ENCODE peak calls at places on chromosomes 11 and 22, in seven cellular contexts. C is HCT116, E is HepG2, L is K562, Y is H1, J is SK-N-SH, P is GM12878. A is an unnamed sample.

GRCh38 chr11:13782395-13783080 is 114.1 kb downstream of the FAR1 start:
- DNase-seq in E (no peak), P (no peak), Y (no peak), J (no peak), L (no peak), C (no peak), A (no peak)

GRCh38 chr11:71139516-71140205 is 112.7 kb downstream of the SHANK2 start:
- DNase-seq in C (no peak), E (peak), J (no peak), Y (no peak), P (no peak), L (no peak), A (peak)

GRCh38 chr11:11961399-11962028 is 46.9 kb downstream of the DKK3 start:
- DNase-seq in Y (no peak), J (no peak), P (no peak), C (no peak), L (no peak), E (no peak), A (no peak)

GRCh38 chr11:77198440-77198849 is 70.4 kb downstream of the MYO7A start:
- DNase-seq in J (peak), C (peak), Y (peak), E (peak), L (peak), P (no peak), A (peak)

GRCh38 chr11:110169738-110170137 is 76.5 kb downstream of the ZC3H12C start:
- DNase-seq in J (no peak), L (no peak), C (no peak), E (no peak), P (no peak), Y (no peak), A (no peak)

GRCh38 chr11:69911310-69912160 is 92.3 kb upstream of the FGF3 start:
- DNase-seq in E (no peak), C (no peak), J (no peak), Y (no peak), L (no peak), P (no peak), A (no peak)

GRCh38 chr22:20034143-20034542 is 13.2 kb downstream of the TANGO2 start:
- DNase-seq in E (no peak), J (no peak), Y (no peak), C (no peak), L (no peak), P (peak), A (no peak)

GRCh38 chr11:19173004-19173689 is 28.6 kb downstream of the CSRP3 start:
- DNase-seq in L (no peak), Y (no peak), C (no peak), J (no peak), E (no peak), P (no peak), A (no peak)

GRCh38 chr11:727281-727701 is 20.0 kb upstream of the TALDO1 start:
- DNase-seq in P (no peak), Y (no peak), L (no peak), C (no peak), J (peak), E (no peak), A (no peak)

GRCh38 chr22:37563153-37564081 is 3.1 kb downstream of the CDC42EP1 start:
- DNase-seq in P (no peak), Y (no peak), J (no peak), C (peak), E (peak), L (no peak), A (peak)

GRCh38 chr11:86489442-86489841 is 114.8 kb downstream of the CCDC81 start:
- DNase-seq in C (no peak), Y (no peak), E (no peak), L (no peak), J (no peak), P (no peak), A (no peak)

GRCh38 chr11:2468363-2469240 is 23.8 kb downstream of the KCNQ1 start:
- DNase-seq in C (no peak), J (no peak), Y (no peak), P (no peak), E (no peak), L (peak), A (no peak)

DNA sequence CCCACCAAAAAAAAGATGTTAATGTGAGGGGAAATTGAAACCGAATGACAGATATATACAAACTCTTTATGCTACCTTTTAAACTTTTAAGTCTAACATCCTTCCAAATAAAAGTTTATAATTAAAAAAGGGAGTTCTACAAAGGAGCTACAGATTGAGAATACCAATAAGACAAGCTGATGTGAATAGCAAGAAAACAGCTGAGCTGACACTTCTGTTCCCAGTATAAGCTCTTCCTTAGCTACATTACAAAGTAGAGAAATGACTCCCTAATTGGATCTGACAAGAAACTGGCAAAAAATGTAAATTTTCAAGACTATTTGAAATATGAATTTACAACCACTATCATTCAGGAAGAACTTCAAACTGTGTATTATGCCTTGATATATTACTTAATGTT is 294.6 kb upstream of the SYN3 start:
- DNase-seq in Y (no peak), C (no peak), J (no peak), P (no peak), L (no peak), E (no peak), A (no peak)
- TF ChIP-seq JUND in Y (no peak), C (no peak), J (no peak), P (no peak), L (no peak), E (no peak), A (no peak)

GRCh38 chr22:25495286-25495685 is 69.2 kb upstream of the GRK3 start:
- DNase-seq in E (no peak), L (no peak), J (no peak), P (no peak), C (no peak), Y (no peak), A (no peak)

GRCh38 chr22:25496396-25497064 is 67.9 kb upstream of the GRK3 start:
- DNase-seq in P (no peak), E (no peak), J (no peak), Y (no peak), L (no peak), C (no peak), A (no peak)

GRCh38 chr22:25494774-25495173 is 69.7 kb upstream of the GRK3 start:
- DNase-seq in Y (no peak), P (peak), J (no peak), C (no peak), L (no peak), E (no peak), A (no peak)

GRCh38 chr22:25493794-25494193 is 70.7 kb upstream of the GRK3 start:
- DNase-seq in C (no peak), E (no peak), Y (no peak), L (no peak), P (no peak), J (no peak), A (no peak)

DNA sequence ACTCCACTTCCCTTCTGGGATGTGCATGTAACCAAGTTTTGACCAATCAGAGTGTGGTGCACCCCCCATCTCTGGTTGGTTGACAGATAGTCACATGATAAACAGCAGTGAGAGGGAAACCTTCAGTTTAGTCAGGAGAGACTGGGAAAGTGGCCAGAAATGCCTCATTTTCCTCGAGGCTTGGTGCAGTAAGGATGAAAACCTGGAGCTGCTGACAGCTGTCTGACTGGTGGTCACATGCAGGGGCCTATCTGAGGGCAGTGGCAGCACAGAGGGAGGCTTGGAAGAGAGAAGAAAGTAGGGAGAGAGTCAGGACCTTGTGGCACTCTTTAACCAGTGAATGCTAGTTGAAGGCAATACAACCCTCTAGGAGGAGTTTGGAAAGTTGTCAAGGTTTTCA is 67.2 kb upstream of the GRK3 start:
- DNase-seq in C (no peak), E (no peak), J (no peak), Y (no peak), P (no peak), L (no peak), A (no peak)
- TF ChIP-seq JUND in C (no peak), E (no peak), J (no peak), Y (no peak), P (no peak), L (no peak), A (no peak)

DNA sequence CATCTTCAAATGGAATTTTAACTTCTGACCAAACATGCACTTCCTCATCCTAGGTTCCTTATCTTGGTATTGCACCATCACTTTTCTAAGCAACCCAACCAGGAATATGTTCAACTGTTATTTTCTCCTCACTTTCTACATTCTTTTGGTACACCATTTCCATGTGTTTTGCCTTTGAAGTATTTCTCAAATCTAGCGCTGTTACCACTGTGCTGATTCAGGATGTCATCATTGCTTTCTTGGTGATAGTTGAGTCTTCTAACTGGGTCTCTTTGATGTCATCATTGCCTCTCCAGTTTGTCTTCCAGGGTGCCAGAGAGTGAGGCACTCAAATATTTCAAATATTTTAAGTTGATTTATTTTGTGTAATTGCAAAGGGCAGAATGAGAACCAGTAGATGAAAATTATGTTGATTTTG is 47.5 kb downstream of the HORMAD2 start:
- DNase-seq in Y (no peak), J (no peak), C (no peak), L (no peak), E (no peak), P (no peak), A (no peak)
- TF ChIP-seq JUND in Y (no peak), J (no peak), C (no peak), L (no peak), E (no peak), P (no peak), A (no peak)

DNA sequence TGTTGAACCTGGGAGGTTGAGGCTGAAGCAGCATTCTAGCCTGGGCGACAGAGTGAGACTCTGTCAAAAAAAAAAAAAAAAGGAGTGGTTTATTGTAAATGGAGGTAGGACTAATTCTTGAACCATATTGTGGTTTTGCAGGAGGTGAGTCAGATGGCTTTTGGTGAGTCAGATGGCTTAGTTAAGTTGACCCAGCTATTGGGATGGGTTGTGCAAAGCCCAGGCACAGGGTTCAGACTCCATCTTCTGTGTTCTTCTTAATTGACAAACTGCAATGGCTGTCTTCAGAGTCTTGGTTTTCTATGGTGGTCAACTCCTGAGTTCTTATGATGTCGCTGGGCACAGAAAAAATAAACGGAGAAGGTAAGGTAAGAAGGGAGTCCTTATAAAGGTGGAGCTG is 182.7 kb downstream of the ADAMTS15 start:
- DNase-seq in C (peak), Y (no peak), P (no peak), L (no peak), J (no peak), E (no peak), A (no peak)
- TF ChIP-seq JUND in C (peak), Y (no peak), P (no peak), L (no peak), J (peak), E (no peak), A (no peak)

GRCh38 chr11:128894685-128895084 is 3.5 kb downstream of the KCNJ5 start:
- DNase-seq in L (no peak), P (no peak), J (peak), E (peak), Y (no peak), C (no peak), A (no peak)
- TF ChIP-seq JUND in L (no peak), P (no peak), J (no peak), E (no peak), Y (no peak), C (no peak), A (no peak)